ENCODE peak calls at places on chromosomes 6 and 20, in five cellular contexts. X is HepG2, K is H1, H is GM12878, U is K562. F is an unnamed sample.

GRCh38 chr6:149093643-149094042 is 223.9 kb upstream of the TAB2 start:
- DNase-seq in X (no peak), H (no peak), U (no peak), K (no peak), F (no peak)

GRCh38 chr6:15066433-15067337 is 179.2 kb upstream of the JARID2 start:
- DNase-seq in K (no peak), U (peak; percentile 87), H (no peak), X (no peak), F (no peak)

GRCh38 chr6:67411036-67411435 is 1224.0 kb upstream of the ADGRB3 start:
- DNase-seq in U (no peak), H (no peak), X (no peak), K (no peak), F (no peak)

GRCh38 chr6:96522469-96523009 is 933 bp downstream of the UFL1 start:
- DNase-seq in X (peak; percentile 22), H (no peak), K (no peak), U (no peak), F (no peak)

GRCh38 chr20:61520761-61521460 is 268.9 kb downstream of the CDH4 start:
- DNase-seq in K (no peak), H (no peak), X (no peak), U (peak; percentile 34), F (no peak)

GRCh38 chr6:160766657-160767018 is 64.6 kb downstream of the PLG start:
- DNase-seq in X (no peak), H (no peak), U (no peak), K (no peak), F (no peak)

GRCh38 chr20:21707999-21708737 is 2.7 kb downstream of the PAX1 start:
- DNase-seq in K (no peak), U (no peak), X (no peak), H (no peak), F (peak; percentile 46)

GRCh38 chr6:105616521-105616920 is 213.6 kb upstream of the PREP start:
- DNase-seq in X (no peak), K (no peak), H (no peak), U (no peak), F (no peak)

GRCh38 chr6:149233056-149233715 is 84.3 kb upstream of the TAB2 start:
- DNase-seq in H (no peak), X (peak; percentile 63), K (no peak), U (peak; percentile 23), F (no peak)

GRCh38 chr20:40741507-40742106 is 52.6 kb upstream of the MAFB start:
- DNase-seq in U (peak; percentile 56), H (no peak), K (peak; percentile 34), X (peak; percentile 57), F (peak; percentile 66)

GRCh38 chr6:144736763-144737162 is 451.6 kb downstream of the UTRN start:
- DNase-seq in H (no peak), X (no peak), K (no peak), U (no peak), F (no peak)

GRCh38 chr6:66183982-66184555 is 477.0 kb upstream of the EYS start:
- DNase-seq in H (no peak), U (no peak), K (no peak), X (no peak), F (no peak)

DNA sequence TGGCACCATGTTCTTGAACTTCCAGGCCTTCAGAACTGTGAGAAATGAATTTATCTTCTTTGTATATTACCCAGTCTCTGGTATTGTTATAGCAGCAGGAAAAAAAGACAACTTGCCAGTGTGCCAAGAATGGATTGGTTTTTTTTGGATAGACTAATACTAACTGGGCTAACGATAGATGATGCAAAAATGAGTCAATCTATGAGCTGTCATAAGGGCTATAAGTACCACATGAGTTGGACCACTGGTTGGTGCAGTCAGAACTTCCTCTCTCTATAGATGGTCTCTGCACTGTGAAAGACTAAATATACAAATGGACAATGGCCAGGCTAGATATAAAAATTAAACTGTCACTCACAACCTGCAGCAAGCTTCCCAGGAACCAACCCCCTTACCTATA is 87.6 kb upstream of the COL21A1 start:
- DNase-seq in U (no peak), H (no peak), X (no peak), K (no peak), F (no peak)
- TF ChIP-seq ATF3 in U (no peak), H (no peak), X (no peak), K (no peak), F (no peak)

DNA sequence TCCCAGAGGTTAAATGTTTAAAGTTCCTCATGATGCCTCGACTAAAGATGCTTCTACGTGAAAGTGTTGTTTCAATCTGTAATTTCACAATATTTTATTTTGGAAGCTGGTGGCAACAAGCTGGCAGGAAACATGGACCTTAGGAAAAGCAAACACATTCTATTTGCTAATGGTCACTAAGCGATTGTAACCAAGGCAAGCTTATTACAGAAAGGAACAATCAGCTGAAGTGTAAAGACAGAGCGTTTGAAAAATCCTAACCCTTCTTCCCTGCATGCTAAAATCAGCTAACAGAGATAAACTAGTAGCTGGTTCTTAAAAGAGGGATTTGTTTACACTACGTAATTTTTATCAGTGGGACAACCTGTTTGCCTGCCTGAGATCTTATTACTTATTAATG is 50.0 kb downstream of the IL20RA start:
- DNase-seq in H (no peak), K (no peak), X (peak; percentile 57), U (no peak), F (no peak)
- TF ChIP-seq CREB1 in H (no peak), K (no peak), X (no peak), U (no peak), F (no peak)

GRCh38 chr6:11428895-11429294 is 108.7 kb upstream of the TMEM170B start:
- DNase-seq in X (peak; percentile 80), H (peak; percentile 83), U (no peak), K (no peak), F (no peak)
- TF ChIP-seq ATF3 in X (no peak), H (no peak), U (no peak), K (no peak), F (no peak)

GRCh38 chr20:33947709-33948295 is 45.9 kb upstream of the RALY start:
- DNase-seq in X (peak; percentile 83), K (peak; percentile 59), U (peak; percentile 86), H (peak; percentile 19), F (peak; percentile 76)
- TF ChIP-seq CREB1 in X (no peak), K (peak; percentile 39), U (no peak), H (no peak), F (no peak)

DNA sequence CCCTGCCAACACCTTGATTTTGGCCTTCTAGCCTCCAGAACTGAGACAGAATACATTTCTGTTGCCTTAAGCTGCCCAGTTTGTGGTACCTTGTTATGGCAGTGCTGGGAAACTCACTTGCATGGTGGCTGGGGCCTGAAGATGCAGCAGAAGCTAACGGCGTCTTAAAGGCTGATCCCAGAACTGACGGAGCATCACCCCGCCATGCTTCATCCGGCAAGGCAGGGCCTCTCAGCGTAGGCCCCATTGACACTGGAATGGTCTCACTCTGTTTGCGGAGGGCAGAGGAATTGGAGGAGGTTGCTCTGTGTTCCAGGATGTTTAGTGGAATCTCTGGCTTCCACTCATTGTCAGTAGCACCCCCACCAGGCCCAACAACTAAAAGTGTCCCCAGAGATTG is 102.1 kb downstream of the JPH2 start:
- DNase-seq in X (no peak), H (no peak), U (no peak), K (no peak), F (no peak)
- TF ChIP-seq ATF3 in X (no peak), H (no peak), U (no peak), K (no peak), F (no peak)

GRCh38 chr6:157438611-157439109 is 57.7 kb downstream of the ZDHHC14 start:
- DNase-seq in X (no peak), K (no peak), H (no peak), U (no peak), F (no peak)
- TF ChIP-seq CREB1 in X (no peak), K (no peak), H (no peak), U (no peak), F (no peak)

DNA sequence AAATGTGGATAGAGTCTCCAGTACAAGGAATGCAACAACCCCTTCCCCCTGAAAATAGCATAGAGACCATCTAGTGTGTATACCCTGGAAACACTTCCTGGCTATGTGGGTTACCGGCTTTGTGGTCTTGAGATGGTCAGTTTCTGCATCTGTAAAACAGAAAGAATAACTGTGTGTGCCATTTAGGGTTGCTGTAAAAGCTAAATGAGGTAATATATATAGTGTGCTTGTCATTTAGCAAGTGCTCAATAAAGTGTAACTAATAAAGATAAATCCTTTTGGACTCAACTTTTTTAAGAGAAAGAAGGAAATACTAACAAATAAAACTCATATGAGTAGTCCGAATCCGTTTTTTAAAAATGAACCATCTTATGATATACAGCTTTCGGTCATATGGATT is 109.1 kb downstream of the SOBP start:
- DNase-seq in X (no peak), K (no peak), H (no peak), U (no peak), F (no peak)
- TF ChIP-seq ATF3 in X (no peak), K (no peak), H (no peak), U (no peak), F (no peak)

GRCh38 chr6:156658596-156659316 is 118.4 kb upstream of the ARID1B start:
- DNase-seq in U (no peak), X (no peak), K (no peak), H (no peak), F (no peak)

GRCh38 chr6:156660389-156660788 is 116.8 kb upstream of the ARID1B start:
- DNase-seq in K (no peak), H (no peak), U (no peak), X (no peak), F (no peak)

GRCh38 chr6:156659317-156660198 is 117.6 kb upstream of the ARID1B start:
- DNase-seq in U (no peak), H (no peak), X (no peak), K (no peak), F (no peak)

GRCh38 chr6:156657311-156657710 is 119.9 kb upstream of the ARID1B start:
- DNase-seq in U (no peak), K (no peak), H (no peak), X (no peak), F (no peak)

GRCh38 chr6:156658186-156658585 is 119.0 kb upstream of the ARID1B start:
- DNase-seq in H (no peak), K (no peak), X (no peak), U (no peak), F (no peak)
- TF ChIP-seq CREB1 in H (no peak), K (no peak), X (no peak), U (no peak), F (no peak)

GRCh38 chr6:25852756-25853155 is 20.9 kb upstream of the SLC17A1 start:
- DNase-seq in H (no peak), K (no peak), U (no peak), X (no peak), F (no peak)

GRCh38 chr6:25851961-25852360 is 20.1 kb upstream of the SLC17A1 start:
- DNase-seq in X (no peak), K (no peak), H (no peak), U (no peak), F (no peak)
- TF ChIP-seq ATF3 in X (no peak), K (no peak), H (no peak), U (no peak), F (no peak)

DNA sequence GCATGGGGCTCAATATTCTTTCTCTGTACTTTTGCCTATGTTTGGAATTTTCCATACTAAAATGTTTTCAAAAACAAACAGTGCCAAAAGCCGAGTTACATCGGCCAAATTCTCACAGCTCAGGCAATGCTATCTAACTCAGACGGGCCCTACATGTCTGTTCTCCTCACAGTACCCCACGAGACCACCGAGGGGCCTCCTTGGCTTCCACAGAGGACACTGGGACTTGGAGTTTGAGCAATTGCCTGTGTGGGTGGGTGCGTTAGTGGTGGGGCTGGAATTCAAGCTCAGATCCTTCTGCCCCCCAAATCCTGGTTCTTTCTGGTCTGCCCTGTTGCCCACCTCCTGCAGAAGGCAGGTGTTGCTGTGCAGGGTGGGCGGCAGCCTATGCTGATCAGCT is 413.2 kb downstream of the CDH26 start:
- DNase-seq in X (no peak), U (no peak), H (no peak), K (no peak), F (peak; percentile 21)
- TF ChIP-seq CREB1 in X (no peak), U (no peak), H (no peak), K (no peak), F (no peak)